ENCODE peak calls at places on chromosomes 16 and 17, in four cellular contexts. F, O, K and R are unnamed samples.

GRCh38 chr17:54903375-54903774 is 2.7 kb downstream of the TOM1L1 start:
- DNase-seq in F (no peak), O (peak; percentile 47), K (no peak), R (no peak)

GRCh38 chr17:58215685-58216084 is 3.4 kb downstream of the MKS1 start:
- DNase-seq in F (no peak), O (no peak), K (no peak), R (no peak)

GRCh38 chr16:15790458-15790857 is 66.4 kb downstream of the MYH11 start:
- DNase-seq in F (no peak), O (no peak), K (no peak), R (no peak)

GRCh38 chr17:68906638-68907037 is 48.6 kb downstream of the ABCA8 start:
- DNase-seq in F (no peak), O (no peak), K (peak; percentile 32), R (no peak)

GRCh38 chr17:17351901-17352781 is 49.0 kb downstream of the NT5M start:
- DNase-seq in F (no peak), O (peak; percentile 58), K (no peak), R (peak; percentile 49)

GRCh38 chr16:1066584-1067172 is 5.9 kb upstream of the SSTR5 start:
- DNase-seq in F (no peak), O (no peak), K (no peak), R (no peak)

GRCh38 chr17:58336456-58337094 is 8.0 kb upstream of the TSPOAP1 start:
- DNase-seq in F (peak; percentile 8), O (no peak), K (no peak), R (no peak)

GRCh38 chr16:87461466-87461975 is 31.3 kb downstream of the ZCCHC14 start:
- DNase-seq in F (peak; percentile 94), O (peak; percentile 97), K (peak; percentile 89), R (peak; percentile 44)

GRCh38 chr16:11087691-11088431 is 143.5 kb downstream of the CLEC16A start:
- DNase-seq in F (peak; percentile 31), O (no peak), K (no peak), R (no peak)

GRCh38 chr17:4998027-4998665 is 396 bp downstream of the KIF1C start:
- DNase-seq in F (peak; percentile 74), O (no peak), K (peak; percentile 90), R (peak; percentile 67)

GRCh38 chr16:69040144-69040909 is 65.1 kb upstream of the HAS3 start:
- DNase-seq in F (no peak), O (no peak), K (no peak), R (no peak)

GRCh38 chr16:10876799-10877341 is at the start of gene CIITA:
- DNase-seq in F (no peak), O (peak; percentile 71), K (no peak), R (peak; percentile 66)

GRCh38 chr16:23254338-23254737 is 47.8 kb upstream of the SCNN1B start:
- DNase-seq in F (no peak), O (peak; percentile 51), K (peak; percentile 12), R (no peak)

GRCh38 chr16:4765511-4766474 is 1.2 kb downstream of the ZNF500 start:
- DNase-seq in F (no peak), O (no peak), K (no peak), R (no peak)

GRCh38 chr17:38463451-38463858 is 35.2 kb downstream of the ARHGAP23 start:
- DNase-seq in F (no peak), O (no peak), K (no peak), R (no peak)

GRCh38 chr17:36524428-36524876 is 10.2 kb downstream of the MYO19 start:
- DNase-seq in F (no peak), O (no peak), K (no peak), R (no peak)

GRCh38 chr17:49566668-49567071 is 9.0 kb upstream of the NXPH3 start:
- DNase-seq in F (no peak), O (no peak), K (no peak), R (no peak)

GRCh38 chr16:3008749-3009088 is 4.0 kb upstream of the CLDN9 start:
- DNase-seq in F (no peak), O (no peak), K (no peak), R (no peak)

GRCh38 chr16:3007059-3007956 is 5.4 kb upstream of the CLDN9 start:
- DNase-seq in F (no peak), O (peak; percentile 52), K (no peak), R (no peak)

GRCh38 chr16:3009568-3010390 is 2.9 kb upstream of the CLDN9 start:
- DNase-seq in F (peak; percentile 90), O (peak; percentile 98), K (peak; percentile 73), R (no peak)

GRCh38 chr16:3010510-3010909 is 2.2 kb upstream of the CLDN9 start:
- DNase-seq in F (no peak), O (no peak), K (no peak), R (no peak)

DNA sequence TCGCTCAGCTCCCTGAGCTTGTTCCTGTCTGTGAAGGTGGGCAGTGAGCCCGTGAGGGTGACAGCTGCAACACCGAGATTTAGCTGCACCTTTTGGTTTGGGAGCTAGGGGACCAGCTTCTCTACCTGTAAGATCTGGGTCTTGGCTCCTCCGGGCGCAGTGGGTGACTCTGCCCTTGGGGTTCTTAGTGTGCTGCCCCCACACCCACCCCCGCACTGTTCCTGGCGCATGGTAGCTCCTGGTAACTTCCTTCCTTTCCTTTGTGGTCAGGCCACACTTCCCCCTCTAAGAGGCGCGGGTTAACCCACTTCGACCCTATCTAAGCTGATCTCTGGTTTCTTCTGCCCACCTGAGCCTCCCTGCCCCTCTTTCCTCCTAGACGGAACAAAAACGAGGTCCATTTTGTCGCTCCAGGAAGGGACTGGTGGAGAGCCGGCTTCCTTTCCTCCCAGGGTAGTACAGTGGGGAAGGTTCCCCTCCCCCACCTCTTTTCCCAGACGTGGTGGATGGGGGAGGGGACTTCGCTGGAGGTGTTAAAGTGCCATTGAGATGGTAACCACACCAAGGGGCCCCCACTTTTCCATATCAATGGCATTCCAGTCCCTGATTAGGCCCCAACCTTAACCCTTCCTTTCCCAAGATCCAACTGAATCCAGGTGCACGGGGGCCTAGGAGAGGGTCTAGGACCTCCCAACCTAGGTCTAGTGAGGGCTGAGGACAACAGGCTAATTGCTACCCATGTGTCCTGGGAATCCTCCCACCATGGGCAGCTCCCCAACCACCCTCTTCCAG is 4.6 kb upstream of the CLDN9 start:
- DNase-seq in F (peak; percentile 89), O (peak; percentile 30), K (peak; percentile 59), R (no peak)
- TF ChIP-seq CTCF in F (no peak), O (no peak), K (no peak), R (no peak)

DNA sequence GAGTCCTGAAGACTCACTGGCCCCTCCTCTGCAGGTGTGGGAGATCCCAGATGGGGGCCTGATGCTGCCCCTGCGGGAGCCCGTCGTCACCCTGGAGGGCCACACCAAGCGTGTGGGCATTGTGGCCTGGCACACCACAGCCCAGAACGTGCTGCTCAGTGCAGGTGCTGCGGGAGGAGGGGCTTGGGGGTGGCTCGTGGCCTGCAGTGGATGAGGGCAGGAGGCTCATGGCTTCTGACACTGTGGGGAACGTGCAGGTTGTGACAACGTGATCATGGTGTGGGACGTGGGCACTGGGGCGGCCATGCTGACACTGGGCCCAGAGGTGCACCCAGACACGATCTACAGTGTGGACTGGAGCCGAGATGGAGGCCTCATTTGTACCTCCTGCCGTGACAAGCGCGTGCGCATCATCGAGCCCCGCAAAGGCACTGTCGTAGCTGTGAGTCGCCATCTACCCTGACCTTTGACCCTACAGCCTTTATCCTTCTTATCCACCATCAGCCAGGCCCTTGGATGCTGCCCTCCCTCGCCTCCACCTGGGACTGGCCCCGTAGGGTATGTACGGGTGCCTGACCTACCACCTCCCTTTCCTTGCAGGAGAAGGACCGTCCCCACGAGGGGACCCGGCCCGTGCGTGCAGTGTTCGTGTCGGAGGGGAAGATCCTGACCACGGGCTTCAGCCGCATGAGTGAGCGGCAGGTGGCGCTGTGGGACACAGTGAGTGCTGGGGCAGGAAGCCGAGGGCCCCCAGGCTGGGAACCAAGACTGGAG is 3.6 kb downstream of the CORO1A start:
- DNase-seq in F (peak; percentile 91), O (no peak), K (peak; percentile 74), R (peak; percentile 40)
- TF ChIP-seq CTCF in F (peak; percentile 85), O (no peak), K (peak; percentile 74), R (peak; percentile 72)

GRCh38 chr17:67492824-67493490 is 115.9 kb downstream of the PITPNC1 start:
- DNase-seq in F (no peak), O (no peak), K (no peak), R (no peak)

GRCh38 chr17:67492251-67492740 is 115.2 kb downstream of the PITPNC1 start:
- DNase-seq in F (no peak), O (no peak), K (no peak), R (no peak)

GRCh38 chr17:67490471-67490870 is 113.4 kb downstream of the PITPNC1 start:
- DNase-seq in F (no peak), O (no peak), K (peak; percentile 29), R (peak; percentile 21)

GRCh38 chr17:67491678-67492019 is 114.6 kb downstream of the PITPNC1 start:
- DNase-seq in F (no peak), O (no peak), K (no peak), R (no peak)

DNA sequence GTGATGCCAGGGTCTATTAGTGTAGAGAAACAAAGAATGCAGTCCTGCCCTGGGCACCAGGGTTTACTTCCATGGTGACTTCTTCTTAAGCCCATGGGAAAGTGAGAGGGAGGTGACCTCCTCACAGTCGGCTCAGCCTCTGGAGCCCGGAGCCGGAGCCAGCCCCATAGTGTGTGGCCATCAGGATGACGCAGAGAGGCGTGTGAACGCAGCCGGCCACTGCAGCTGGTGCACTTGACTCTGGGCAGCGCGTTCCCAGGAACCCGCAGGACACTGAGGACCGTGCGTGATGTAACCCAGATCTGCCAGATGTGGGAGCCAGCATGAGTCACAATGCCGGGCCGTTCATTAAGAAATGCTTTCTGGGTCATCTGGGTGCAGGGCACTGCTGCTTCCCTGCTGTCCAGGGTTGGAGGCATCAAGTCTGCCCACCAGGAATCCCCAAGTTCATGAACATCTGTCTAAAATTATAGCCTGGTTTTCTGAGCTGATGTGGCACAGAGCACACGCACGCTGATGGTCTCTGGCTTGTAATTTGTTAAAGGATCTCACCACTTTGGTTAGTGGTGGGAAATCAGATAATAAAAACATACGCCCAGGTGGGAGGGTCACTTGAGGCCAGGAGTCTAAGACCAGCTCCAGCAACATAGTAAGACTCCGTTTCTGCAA is 114.1 kb downstream of the PITPNC1 start:
- DNase-seq in F (peak; percentile 47), O (peak; percentile 43), K (peak; percentile 56), R (peak; percentile 90)
- TF ChIP-seq CTCF in F (no peak), O (no peak), K (no peak), R (no peak)

DNA sequence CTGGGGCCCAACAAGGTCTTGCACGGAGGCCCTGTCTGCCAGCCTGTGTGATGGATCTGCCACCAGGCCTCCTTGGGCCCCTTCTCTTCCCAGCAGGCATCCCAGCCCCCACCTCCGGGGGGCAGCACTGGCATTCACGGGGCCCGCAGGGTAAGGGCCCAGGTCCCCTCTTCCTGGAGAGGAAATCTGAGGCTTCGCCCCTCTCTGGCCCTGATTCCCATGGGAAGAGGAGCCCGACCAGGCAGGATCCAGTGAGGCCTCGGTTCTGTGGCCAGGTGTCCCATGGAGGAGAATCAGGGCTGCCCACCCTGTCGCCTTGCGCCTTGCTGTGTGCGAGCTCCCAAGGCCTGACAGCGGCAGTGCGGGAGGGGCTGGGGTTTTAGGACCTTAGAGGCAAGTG is 48.4 kb downstream of the PDPK1 start:
- DNase-seq in F (peak; percentile 60), O (no peak), K (peak; percentile 8), R (no peak)
- TF ChIP-seq CTCF in F (peak; percentile 42), O (no peak), K (peak; percentile 33), R (peak; percentile 11)

DNA sequence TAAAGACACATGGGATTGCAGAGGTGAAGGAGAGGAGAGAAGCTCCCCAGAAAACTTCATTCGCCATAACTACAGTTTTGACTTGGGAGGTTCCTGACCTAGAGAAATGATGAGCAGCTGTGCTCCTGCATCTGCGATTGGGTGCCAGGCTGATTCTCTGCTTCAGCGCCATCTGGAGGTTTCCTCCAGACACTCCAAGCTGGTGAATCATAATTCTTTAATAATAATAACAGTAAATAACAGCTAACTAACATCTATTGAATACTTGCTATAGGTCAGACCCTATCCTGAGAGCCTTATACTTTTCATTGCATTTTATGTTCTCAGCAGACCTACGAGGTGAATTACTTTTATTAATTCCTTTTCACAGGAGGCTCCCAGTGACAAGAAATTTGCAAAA is 575.8 kb downstream of the TOX3 start:
- DNase-seq in F (peak; percentile 46), O (peak; percentile 39), K (peak; percentile 55), R (no peak)
- TF ChIP-seq CTCF in F (peak; percentile 48), O (peak; percentile 55), K (peak; percentile 70), R (no peak)

GRCh38 chr16:77782694-77783093 is 5.7 kb upstream of the VAT1L start:
- DNase-seq in F (no peak), O (no peak), K (no peak), R (no peak)
- TF ChIP-seq CTCF in F (no peak), O (no peak), K (peak; percentile 43), R (no peak)